ENCODE peak calls at places on chromosome 17, in five cellular contexts. One of them, this sample, is unnamed. For H3K4me1, the result is how much of the 10 kb centered on the place peaks cover.

GRCh38 chr17:7839890-7840260 is 5.9 kb downstream of the KDM6B start:
- DNase-seq in heart left ventricle: no peak
- DNase-seq in left ventricle myocardium inferior: no peak
- DNase-seq in A673: peak
- DNase-seq in esophagus muscularis mucosa: no peak
- DNase-seq in this sample: no peak

GRCh38 chr17:55811536-55811935 is 60.7 kb downstream of the PCTP start:
- DNase-seq in heart left ventricle: peak
- DNase-seq in left ventricle myocardium inferior: peak
- DNase-seq in A673: no peak
- DNase-seq in esophagus muscularis mucosa: no peak
- DNase-seq in this sample: no peak

GRCh38 chr17:47935961-47936360 is 5.4 kb upstream of the PNPO start:
- DNase-seq in heart left ventricle: peak
- DNase-seq in left ventricle myocardium inferior: no peak
- DNase-seq in A673: peak
- DNase-seq in esophagus muscularis mucosa: no peak
- DNase-seq in this sample: no peak

GRCh38 chr17:34236341-34236892 is 18.7 kb upstream of the CCL2 start:
- DNase-seq in heart left ventricle: no peak
- DNase-seq in left ventricle myocardium inferior: no peak
- DNase-seq in A673: no peak
- DNase-seq in esophagus muscularis mucosa: no peak
- DNase-seq in this sample: no peak

GRCh38 chr17:68196394-68197090 is 51.3 kb upstream of the AMZ2 start:
- DNase-seq in heart left ventricle: no peak
- DNase-seq in left ventricle myocardium inferior: no peak
- DNase-seq in A673: no peak
- DNase-seq in esophagus muscularis mucosa: no peak
- DNase-seq in this sample: no peak

GRCh38 chr17:34369196-34369500 is 6.1 kb upstream of the CCL1 start:
- DNase-seq in heart left ventricle: no peak
- DNase-seq in left ventricle myocardium inferior: no peak
- DNase-seq in A673: no peak
- DNase-seq in esophagus muscularis mucosa: no peak
- DNase-seq in this sample: no peak

GRCh38 chr17:40529991-40530390 is 28.6 kb upstream of the TNS4 start:
- DNase-seq in heart left ventricle: peak
- DNase-seq in left ventricle myocardium inferior: no peak
- DNase-seq in A673: no peak
- DNase-seq in esophagus muscularis mucosa: no peak
- DNase-seq in this sample: no peak

GRCh38 chr17:34997355-34997862 is 17.1 kb downstream of the LIG3 start:
- DNase-seq in heart left ventricle: peak
- DNase-seq in left ventricle myocardium inferior: no peak
- DNase-seq in A673: no peak
- DNase-seq in esophagus muscularis mucosa: no peak
- DNase-seq in this sample: no peak

GRCh38 chr17:80361495-80362220 is 53.3 kb upstream of the ENDOV start:
- DNase-seq in heart left ventricle: peak
- DNase-seq in left ventricle myocardium inferior: no peak
- DNase-seq in A673: peak
- DNase-seq in esophagus muscularis mucosa: no peak
- DNase-seq in this sample: no peak

GRCh38 chr17:42009170-42009569 is 8.1 kb downstream of the DNAJC7 start:
- DNase-seq in heart left ventricle: no peak
- DNase-seq in left ventricle myocardium inferior: no peak
- DNase-seq in A673: no peak
- DNase-seq in esophagus muscularis mucosa: no peak
- DNase-seq in this sample: no peak

GRCh38 chr17:72361892-72362291 is 241.1 kb downstream of the SOX9 start:
- DNase-seq in heart left ventricle: no peak
- DNase-seq in left ventricle myocardium inferior: no peak
- DNase-seq in A673: no peak
- DNase-seq in esophagus muscularis mucosa: no peak
- DNase-seq in this sample: no peak

DNA sequence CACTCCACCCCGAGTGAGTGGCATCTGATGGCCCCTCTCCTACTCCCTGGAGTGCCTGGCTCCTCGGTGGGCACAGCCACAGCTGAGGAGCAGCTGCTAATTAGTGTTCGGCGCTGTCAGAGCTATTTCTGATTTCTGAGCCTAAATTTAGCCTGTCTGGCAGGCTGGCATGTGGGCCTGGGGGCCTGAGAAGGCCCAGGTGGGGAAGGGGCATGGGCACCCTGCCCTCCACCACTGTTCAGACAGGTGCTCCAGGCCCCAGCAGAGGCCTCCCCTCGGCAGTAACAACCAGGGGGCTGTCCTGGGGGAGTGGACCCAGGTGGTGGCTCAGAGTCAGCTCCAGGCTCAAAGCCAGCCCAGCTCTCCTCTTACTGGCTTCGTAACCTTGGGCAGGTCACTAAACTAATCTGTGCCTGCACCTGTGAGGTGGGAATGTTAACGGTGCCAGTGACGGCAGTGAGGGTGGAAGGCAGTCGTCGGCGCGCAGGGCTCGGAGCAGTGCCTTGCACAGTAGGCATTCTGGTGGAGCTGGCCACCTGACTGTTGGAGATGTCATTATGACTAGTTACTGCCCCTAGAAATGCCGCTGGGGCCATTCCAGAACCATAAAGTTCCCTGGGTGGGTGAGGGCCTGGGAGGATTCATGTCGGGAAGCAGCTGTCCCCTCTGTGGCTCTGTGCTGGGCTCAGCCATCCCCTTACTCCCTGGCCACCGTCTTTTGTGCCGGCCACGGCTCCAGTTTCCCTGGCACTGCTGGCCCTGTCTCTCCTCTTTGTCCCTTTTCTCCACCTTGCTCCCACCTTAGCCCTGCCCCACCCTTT is 6.6 kb downstream of the FMNL1 start:
- DNase-seq in heart left ventricle: peak
- DNase-seq in left ventricle myocardium inferior: no peak
- DNase-seq in A673: no peak
- DNase-seq in esophagus muscularis mucosa: no peak
- DNase-seq in this sample: no peak
- H3K4me1 ChIP-seq in heart left ventricle: half or more
- H3K4me1 ChIP-seq in left ventricle myocardium inferior: half or more
- H3K4me1 ChIP-seq in A673: under half
- H3K4me1 ChIP-seq in esophagus muscularis mucosa: half or more
- H3K4me1 ChIP-seq in this sample: under half

DNA sequence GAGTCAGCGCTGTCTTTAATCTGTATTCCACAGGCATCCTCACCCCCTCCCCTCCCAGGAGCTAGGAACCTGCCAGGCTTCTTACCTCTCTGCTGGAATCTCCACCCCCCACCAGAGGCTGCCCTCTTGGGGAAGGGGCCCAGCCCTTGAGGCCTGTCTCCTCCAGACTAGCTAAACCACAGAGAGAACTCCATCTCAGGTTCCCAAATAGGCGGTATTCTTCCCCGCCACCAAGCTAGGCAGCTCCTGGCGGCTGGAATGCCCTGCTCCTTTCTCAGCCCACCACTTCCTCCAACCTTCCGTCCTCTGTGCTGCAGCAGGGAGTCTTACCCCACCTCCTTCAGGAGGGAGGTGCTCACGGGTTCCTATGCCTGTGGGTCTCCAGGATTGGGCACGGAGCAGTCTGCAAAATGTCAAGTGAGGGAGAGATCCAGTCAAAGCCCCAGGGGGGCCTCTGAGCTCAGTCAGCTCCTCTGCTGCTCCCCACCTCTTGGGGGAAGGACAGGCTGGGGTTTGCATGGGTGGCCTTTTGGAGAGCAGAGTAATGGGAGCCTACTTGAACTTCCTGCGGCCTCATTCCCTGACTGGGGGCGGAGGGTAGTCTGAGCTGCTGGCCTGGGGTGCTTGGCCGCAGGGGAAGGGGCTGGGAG is 55.7 kb downstream of the SREBF1 start:
- DNase-seq in heart left ventricle: no peak
- DNase-seq in left ventricle myocardium inferior: no peak
- DNase-seq in A673: peak
- DNase-seq in esophagus muscularis mucosa: no peak
- DNase-seq in this sample: no peak
- H3K4me1 ChIP-seq in heart left ventricle: half or more
- H3K4me1 ChIP-seq in left ventricle myocardium inferior: half or more
- H3K4me1 ChIP-seq in A673: half or more
- H3K4me1 ChIP-seq in esophagus muscularis mucosa: half or more
- H3K4me1 ChIP-seq in this sample: half or more

GRCh38 chr17:57488856-57489255 is 232.5 kb downstream of the MSI2 start:
- DNase-seq in heart left ventricle: peak
- DNase-seq in left ventricle myocardium inferior: peak
- DNase-seq in A673: no peak
- DNase-seq in esophagus muscularis mucosa: no peak
- DNase-seq in this sample: no peak
- H3K4me1 ChIP-seq in heart left ventricle: under half
- H3K4me1 ChIP-seq in left ventricle myocardium inferior: half or more
- H3K4me1 ChIP-seq in A673: under half
- H3K4me1 ChIP-seq in esophagus muscularis mucosa: half or more
- H3K4me1 ChIP-seq in this sample: under half

GRCh38 chr17:75490953-75491649 is 24.2 kb downstream of the CASKIN2 start:
- DNase-seq in heart left ventricle: no peak
- DNase-seq in left ventricle myocardium inferior: no peak
- DNase-seq in A673: no peak
- DNase-seq in esophagus muscularis mucosa: no peak
- DNase-seq in this sample: no peak

GRCh38 chr17:75492555-75493168 is 22.7 kb downstream of the CASKIN2 start:
- DNase-seq in heart left ventricle: no peak
- DNase-seq in left ventricle myocardium inferior: no peak
- DNase-seq in A673: no peak
- DNase-seq in esophagus muscularis mucosa: no peak
- DNase-seq in this sample: no peak

GRCh38 chr17:75490173-75490743 is 25.1 kb downstream of the CASKIN2 start:
- DNase-seq in heart left ventricle: no peak
- DNase-seq in left ventricle myocardium inferior: no peak
- DNase-seq in A673: no peak
- DNase-seq in esophagus muscularis mucosa: no peak
- DNase-seq in this sample: no peak

GRCh38 chr17:75493476-75494129 is 21.7 kb downstream of the CASKIN2 start:
- DNase-seq in heart left ventricle: no peak
- DNase-seq in left ventricle myocardium inferior: no peak
- DNase-seq in A673: no peak
- DNase-seq in esophagus muscularis mucosa: no peak
- DNase-seq in this sample: no peak

GRCh38 chr17:75491680-75492079 is 23.7 kb downstream of the CASKIN2 start:
- DNase-seq in heart left ventricle: no peak
- DNase-seq in left ventricle myocardium inferior: no peak
- DNase-seq in A673: no peak
- DNase-seq in esophagus muscularis mucosa: no peak
- DNase-seq in this sample: no peak
- H3K4me1 ChIP-seq in heart left ventricle: under half
- H3K4me1 ChIP-seq in left ventricle myocardium inferior: under half
- H3K4me1 ChIP-seq in A673: under half
- H3K4me1 ChIP-seq in esophagus muscularis mucosa: under half
- H3K4me1 ChIP-seq in this sample: under half

GRCh38 chr17:45147102-45147580 is 1.1 kb upstream of the HEXIM1 start:
- DNase-seq in heart left ventricle: no peak
- DNase-seq in left ventricle myocardium inferior: no peak
- DNase-seq in A673: peak
- DNase-seq in esophagus muscularis mucosa: no peak
- DNase-seq in this sample: no peak
- H3K4me1 ChIP-seq in heart left ventricle: under half
- H3K4me1 ChIP-seq in left ventricle myocardium inferior: half or more
- H3K4me1 ChIP-seq in A673: under half
- H3K4me1 ChIP-seq in esophagus muscularis mucosa: half or more
- H3K4me1 ChIP-seq in this sample: under half

GRCh38 chr17:83200231-83200699 is 120.9 kb downstream of the METRNL start:
- DNase-seq in heart left ventricle: peak
- DNase-seq in left ventricle myocardium inferior: peak
- DNase-seq in A673: no peak
- DNase-seq in esophagus muscularis mucosa: no peak
- DNase-seq in this sample: peak
- H3K4me1 ChIP-seq in heart left ventricle: under half
- H3K4me1 ChIP-seq in left ventricle myocardium inferior: half or more
- H3K4me1 ChIP-seq in A673: under half
- H3K4me1 ChIP-seq in esophagus muscularis mucosa: under half
- H3K4me1 ChIP-seq in this sample: under half

GRCh38 chr17:49351572-49352140 is 10.4 kb downstream of the ZNF652 start:
- DNase-seq in heart left ventricle: no peak
- DNase-seq in left ventricle myocardium inferior: no peak
- DNase-seq in A673: no peak
- DNase-seq in esophagus muscularis mucosa: no peak
- DNase-seq in this sample: no peak
- H3K4me1 ChIP-seq in heart left ventricle: under half
- H3K4me1 ChIP-seq in left ventricle myocardium inferior: under half
- H3K4me1 ChIP-seq in A673: under half
- H3K4me1 ChIP-seq in esophagus muscularis mucosa: under half
- H3K4me1 ChIP-seq in this sample: under half

GRCh38 chr17:37135581-37135980 is 186.8 kb downstream of the AATF start:
- DNase-seq in heart left ventricle: no peak
- DNase-seq in left ventricle myocardium inferior: no peak
- DNase-seq in A673: no peak
- DNase-seq in esophagus muscularis mucosa: no peak
- DNase-seq in this sample: no peak

GRCh38 chr17:37134050-37134449 is 185.3 kb downstream of the AATF start:
- DNase-seq in heart left ventricle: no peak
- DNase-seq in left ventricle myocardium inferior: no peak
- DNase-seq in A673: no peak
- DNase-seq in esophagus muscularis mucosa: no peak
- DNase-seq in this sample: no peak

GRCh38 chr17:37131064-37131463 is 182.3 kb downstream of the AATF start:
- DNase-seq in heart left ventricle: no peak
- DNase-seq in left ventricle myocardium inferior: no peak
- DNase-seq in A673: no peak
- DNase-seq in esophagus muscularis mucosa: no peak
- DNase-seq in this sample: no peak

GRCh38 chr17:37133131-37133530 is 184.4 kb downstream of the AATF start:
- DNase-seq in heart left ventricle: no peak
- DNase-seq in left ventricle myocardium inferior: no peak
- DNase-seq in A673: no peak
- DNase-seq in esophagus muscularis mucosa: no peak
- DNase-seq in this sample: no peak

GRCh38 chr17:37131670-37132620 is 183.2 kb downstream of the AATF start:
- DNase-seq in heart left ventricle: no peak
- DNase-seq in left ventricle myocardium inferior: no peak
- DNase-seq in A673: no peak
- DNase-seq in esophagus muscularis mucosa: no peak
- DNase-seq in this sample: no peak
- H3K4me1 ChIP-seq in heart left ventricle: under half
- H3K4me1 ChIP-seq in left ventricle myocardium inferior: under half
- H3K4me1 ChIP-seq in A673: under half
- H3K4me1 ChIP-seq in esophagus muscularis mucosa: under half
- H3K4me1 ChIP-seq in this sample: under half

GRCh38 chr17:76485569-76485968 is 15.7 kb downstream of the RHBDF2 start:
- DNase-seq in heart left ventricle: peak
- DNase-seq in left ventricle myocardium inferior: no peak
- DNase-seq in A673: no peak
- DNase-seq in esophagus muscularis mucosa: no peak
- DNase-seq in this sample: no peak
- H3K4me1 ChIP-seq in heart left ventricle: under half
- H3K4me1 ChIP-seq in left ventricle myocardium inferior: under half
- H3K4me1 ChIP-seq in A673: under half
- H3K4me1 ChIP-seq in esophagus muscularis mucosa: under half
- H3K4me1 ChIP-seq in this sample: under half